ENCODE peak calls at places on chromosome 6, in seven cellular contexts. M, S, I, H, N, X and P are unnamed samples.
A peak's percentile ranks its signal among the peaks of the same experiment; 100 is the strongest.

GRCh38 chr6:31559958-31560696 is 12.0 kb upstream of the LTA start:
- DNase-seq in M (peak; percentile 39), S (no peak), I (no peak), H (peak; percentile 82), N (no peak), X (no peak), P (peak; percentile 34)

GRCh38 chr6:81204741-81205140 is 547.7 kb downstream of the TENT5A start:
- DNase-seq in M (peak; percentile 54), S (no peak), I (no peak), H (no peak), N (no peak), X (no peak), P (no peak)

GRCh38 chr6:123855493-123855892 is 51.8 kb downstream of the NKAIN2 start:
- DNase-seq in M (no peak), S (no peak), I (peak; percentile 26), H (no peak), N (no peak), X (no peak), P (no peak)

GRCh38 chr6:7630792-7631191 is 40.8 kb downstream of the SNRNP48 start:
- DNase-seq in M (no peak), S (no peak), I (no peak), H (no peak), N (no peak), X (no peak), P (no peak)

GRCh38 chr6:154737424-154737823 is 4.2 kb downstream of the SCAF8 start:
- DNase-seq in M (no peak), S (no peak), I (no peak), H (no peak), N (no peak), X (no peak), P (no peak)

GRCh38 chr6:168048724-168049025 is 30.3 kb downstream of the FRMD1 start:
- DNase-seq in M (no peak), S (no peak), I (no peak), H (no peak), N (no peak), X (no peak), P (no peak)

GRCh38 chr6:134345780-134346179 is 27.9 kb upstream of the SGK1 start:
- DNase-seq in M (peak; percentile 79), S (no peak), I (peak; percentile 82), H (peak; percentile 41), N (no peak), X (no peak), P (no peak)

GRCh38 chr6:125815050-125815910 is 24.5 kb downstream of the NCOA7 start:
- DNase-seq in M (peak; percentile 51), S (no peak), I (no peak), H (no peak), N (no peak), X (no peak), P (no peak)

GRCh38 chr6:18509871-18510643 is 122.9 kb downstream of the RNF144B start:
- DNase-seq in M (peak; percentile 15), S (no peak), I (no peak), H (no peak), N (no peak), X (no peak), P (no peak)

GRCh38 chr6:133705731-133706130 is 183.2 kb upstream of the TCF21 start:
- DNase-seq in M (peak; percentile 70), S (no peak), I (no peak), H (no peak), N (no peak), X (no peak), P (no peak)

GRCh38 chr6:30914076-30914853 is at the start of gene VARS2:
- DNase-seq in M (peak; percentile 92), S (peak; percentile 71), I (peak; percentile 87), H (peak; percentile 93), N (peak; percentile 70), X (peak; percentile 77), P (peak; percentile 74)

GRCh38 chr6:29830409-29830808 is 2.8 kb downstream of the HLA-G start:
- DNase-seq in M (no peak), S (no peak), I (no peak), H (no peak), N (no peak), X (no peak), P (no peak)

GRCh38 chr6:136086686-136087085 is 163.4 kb downstream of the MTFR2 start:
- DNase-seq in M (no peak), S (no peak), I (no peak), H (no peak), N (no peak), X (no peak), P (no peak)